ENCODE peak calls at places on chromosomes 12 and 14, in six cellular contexts. One of them, this sample, is unnamed.

GRCh38 chr12:106227641-106228319 is 20.0 kb downstream of the CKAP4 start:
- DNase-seq in AG04450: no peak
- DNase-seq in substantia nigra: no peak
- DNase-seq in A673: no peak
- DNase-seq in uterus: no peak
- DNase-seq in ovary: no peak
- DNase-seq in this sample: no peak

GRCh38 chr12:47742253-47742825 is 16.3 kb downstream of the RAPGEF3 start:
- DNase-seq in substantia nigra: no peak
- DNase-seq in AG04450: no peak
- DNase-seq in ovary: peak
- DNase-seq in A673: no peak
- DNase-seq in uterus: peak
- DNase-seq in this sample: no peak

GRCh38 chr14:52640137-52640536 is 55.2 kb downstream of the ERO1A start:
- DNase-seq in AG04450: no peak
- DNase-seq in uterus: no peak
- DNase-seq in A673: no peak
- DNase-seq in ovary: no peak
- DNase-seq in substantia nigra: no peak
- DNase-seq in this sample: no peak

GRCh38 chr12:58502236-58502635 is 418.1 kb downstream of the LRIG3 start:
- DNase-seq in AG04450: no peak
- DNase-seq in ovary: no peak
- DNase-seq in uterus: no peak
- DNase-seq in A673: peak
- DNase-seq in substantia nigra: no peak
- DNase-seq in this sample: no peak

GRCh38 chr12:112443916-112444315 is 25.2 kb downstream of the PTPN11 start:
- DNase-seq in AG04450: no peak
- DNase-seq in substantia nigra: no peak
- DNase-seq in uterus: no peak
- DNase-seq in A673: no peak
- DNase-seq in ovary: no peak
- DNase-seq in this sample: no peak

GRCh38 chr14:37263656-37264236 is 66.0 kb downstream of the MIPOL1 start:
- DNase-seq in substantia nigra: no peak
- DNase-seq in ovary: no peak
- DNase-seq in A673: peak
- DNase-seq in AG04450: no peak
- DNase-seq in uterus: no peak
- DNase-seq in this sample: no peak

GRCh38 chr12:83389237-83389996 is 702.7 kb downstream of the TMTC2 start:
- DNase-seq in AG04450: no peak
- DNase-seq in ovary: no peak
- DNase-seq in A673: peak
- DNase-seq in substantia nigra: no peak
- DNase-seq in uterus: no peak
- DNase-seq in this sample: no peak

GRCh38 chr14:71582705-71583104 is 349.5 kb upstream of the RGS6 start:
- DNase-seq in uterus: no peak
- DNase-seq in A673: peak
- DNase-seq in substantia nigra: no peak
- DNase-seq in ovary: no peak
- DNase-seq in AG04450: peak
- DNase-seq in this sample: no peak

GRCh38 chr14:40757376-40757775 is 849.3 kb upstream of the LRFN5 start:
- DNase-seq in substantia nigra: no peak
- DNase-seq in AG04450: no peak
- DNase-seq in ovary: no peak
- DNase-seq in uterus: no peak
- DNase-seq in A673: no peak
- DNase-seq in this sample: no peak

GRCh38 chr14:24032727-24033418 is 18.9 kb upstream of the CARMIL3 start:
- DNase-seq in uterus: peak
- DNase-seq in ovary: no peak
- DNase-seq in AG04450: no peak
- DNase-seq in A673: no peak
- DNase-seq in substantia nigra: no peak
- DNase-seq in this sample: no peak

GRCh38 chr14:99064262-99064954 is 207.6 kb downstream of the BCL11B start:
- DNase-seq in substantia nigra: no peak
- DNase-seq in AG04450: no peak
- DNase-seq in uterus: no peak
- DNase-seq in ovary: no peak
- DNase-seq in A673: no peak
- DNase-seq in this sample: no peak

GRCh38 chr12:109760031-109760929 is 46.7 kb downstream of the FAM222A start:
- DNase-seq in substantia nigra: no peak
- DNase-seq in uterus: no peak
- DNase-seq in A673: no peak
- DNase-seq in AG04450: no peak
- DNase-seq in ovary: peak
- DNase-seq in this sample: peak

GRCh38 chr12:82458101-82458500 is 99.8 kb downstream of the METTL25 start:
- DNase-seq in AG04450: no peak
- DNase-seq in substantia nigra: no peak
- DNase-seq in A673: no peak
- DNase-seq in uterus: no peak
- DNase-seq in ovary: no peak
- DNase-seq in this sample: no peak

GRCh38 chr12:110917961-110918360 is 2.4 kb downstream of the MYL2 start:
- DNase-seq in substantia nigra: no peak
- DNase-seq in ovary: no peak
- DNase-seq in uterus: no peak
- DNase-seq in A673: no peak
- DNase-seq in AG04450: no peak
- DNase-seq in this sample: no peak

GRCh38 chr12:1435044-1435443 is 159.3 kb downstream of the FBXL14 start:
- DNase-seq in substantia nigra: no peak
- DNase-seq in uterus: no peak
- DNase-seq in ovary: no peak
- DNase-seq in AG04450: no peak
- DNase-seq in A673: no peak
- DNase-seq in this sample: no peak

GRCh38 chr14:61671086-61671485 is 24.2 kb upstream of the HIF1A start:
- DNase-seq in AG04450: no peak
- DNase-seq in ovary: no peak
- DNase-seq in substantia nigra: no peak
- DNase-seq in uterus: no peak
- DNase-seq in A673: no peak
- DNase-seq in this sample: no peak

GRCh38 chr14:103418508-103418818 is 33.2 kb downstream of the MARK3 start:
- DNase-seq in AG04450: no peak
- DNase-seq in ovary: no peak
- DNase-seq in A673: peak
- DNase-seq in uterus: no peak
- DNase-seq in substantia nigra: no peak
- DNase-seq in this sample: no peak

GRCh38 chr12:80864046-80864735 is 73.5 kb downstream of the LIN7A start:
- DNase-seq in uterus: no peak
- DNase-seq in substantia nigra: no peak
- DNase-seq in ovary: no peak
- DNase-seq in AG04450: no peak
- DNase-seq in A673: no peak
- DNase-seq in this sample: no peak

GRCh38 chr12:132324173-132324572 is 5.2 kb downstream of the GALNT9 start:
- DNase-seq in substantia nigra: no peak
- DNase-seq in A673: no peak
- DNase-seq in uterus: no peak
- DNase-seq in ovary: no peak
- DNase-seq in AG04450: no peak
- DNase-seq in this sample: no peak

GRCh38 chr12:56601503-56601902 is 28.6 kb downstream of the BAZ2A start:
- DNase-seq in uterus: no peak
- DNase-seq in A673: peak
- DNase-seq in substantia nigra: no peak
- DNase-seq in AG04450: no peak
- DNase-seq in ovary: no peak
- DNase-seq in this sample: no peak

GRCh38 chr14:68782091-68782981 is 10.5 kb downstream of the ZFP36L1 start:
- DNase-seq in uterus: peak
- DNase-seq in A673: no peak
- DNase-seq in ovary: peak
- DNase-seq in substantia nigra: no peak
- DNase-seq in AG04450: no peak
- DNase-seq in this sample: peak

GRCh38 chr12:111103583-111103982 is 183.2 kb upstream of the MYL2 start:
- DNase-seq in uterus: no peak
- DNase-seq in substantia nigra: no peak
- DNase-seq in AG04450: no peak
- DNase-seq in ovary: no peak
- DNase-seq in A673: no peak
- DNase-seq in this sample: no peak

GRCh38 chr12:51025182-51025747 is 919 bp downstream of the SLC11A2 start:
- DNase-seq in A673: no peak
- DNase-seq in uterus: no peak
- DNase-seq in ovary: no peak
- DNase-seq in substantia nigra: no peak
- DNase-seq in AG04450: no peak
- DNase-seq in this sample: no peak

GRCh38 chr12:67692135-67692534 is 43.6 kb downstream of the DYRK2 start:
- DNase-seq in substantia nigra: no peak
- DNase-seq in ovary: no peak
- DNase-seq in AG04450: no peak
- DNase-seq in uterus: no peak
- DNase-seq in A673: no peak
- DNase-seq in this sample: no peak

GRCh38 chr14:22623047-22623446 is 21.1 kb downstream of the OR6J1 start:
- DNase-seq in A673: no peak
- DNase-seq in uterus: no peak
- DNase-seq in substantia nigra: no peak
- DNase-seq in ovary: no peak
- DNase-seq in AG04450: no peak
- DNase-seq in this sample: no peak

GRCh38 chr12:125142601-125143000 is 77.4 kb downstream of the AACS start:
- DNase-seq in AG04450: no peak
- DNase-seq in substantia nigra: no peak
- DNase-seq in ovary: no peak
- DNase-seq in A673: no peak
- DNase-seq in uterus: no peak
- DNase-seq in this sample: no peak

DNA sequence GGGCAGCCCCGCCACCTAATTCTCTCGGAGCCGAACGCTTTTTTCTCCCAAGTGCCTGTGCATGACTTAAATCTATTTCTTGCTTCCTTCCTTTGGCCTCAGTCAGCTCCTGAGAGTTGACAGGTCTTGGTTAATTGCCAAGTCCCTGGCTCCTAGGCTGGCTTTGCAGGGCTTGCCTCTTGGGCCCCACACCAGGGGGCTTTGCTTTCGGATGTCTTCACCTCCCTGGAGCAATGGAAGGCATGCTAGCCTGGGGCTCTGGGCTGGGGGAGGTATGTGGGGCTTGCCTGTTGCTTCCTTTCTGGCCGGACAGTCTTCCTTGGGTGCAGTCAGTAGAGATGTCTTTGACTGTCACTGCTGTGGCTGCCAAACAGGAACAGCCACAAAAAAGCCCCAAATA is 2.2 kb upstream of the KRT80 start:
- DNase-seq in AG04450: no peak
- DNase-seq in substantia nigra: no peak
- DNase-seq in ovary: no peak
- DNase-seq in uterus: no peak
- DNase-seq in A673: peak
- DNase-seq in this sample: no peak
- H3K27ac ChIP-seq in AG04450: no peak
- H3K27ac ChIP-seq in substantia nigra: no peak
- H3K27ac ChIP-seq in ovary: no peak
- H3K27ac ChIP-seq in uterus: peak
- H3K27ac ChIP-seq in A673: peak
- H3K27ac ChIP-seq in this sample: peak

GRCh38 chr12:79834712-79835376 is 100.1 kb downstream of the PPP1R12A start:
- DNase-seq in ovary: no peak
- DNase-seq in substantia nigra: no peak
- DNase-seq in A673: no peak
- DNase-seq in uterus: no peak
- DNase-seq in AG04450: no peak
- DNase-seq in this sample: no peak
- H3K27ac ChIP-seq in ovary: no peak
- H3K27ac ChIP-seq in substantia nigra: no peak
- H3K27ac ChIP-seq in A673: no peak
- H3K27ac ChIP-seq in uterus: no peak
- H3K27ac ChIP-seq in AG04450: no peak
- H3K27ac ChIP-seq in this sample: no peak

GRCh38 chr14:78598046-78598652 is 428.0 kb downstream of the NRXN3 start:
- DNase-seq in A673: peak
- DNase-seq in substantia nigra: no peak
- DNase-seq in ovary: no peak
- DNase-seq in AG04450: no peak
- DNase-seq in uterus: peak
- DNase-seq in this sample: peak
- H3K27ac ChIP-seq in A673: no peak
- H3K27ac ChIP-seq in substantia nigra: no peak
- H3K27ac ChIP-seq in ovary: no peak
- H3K27ac ChIP-seq in AG04450: no peak
- H3K27ac ChIP-seq in uterus: no peak
- H3K27ac ChIP-seq in this sample: no peak

GRCh38 chr14:95222870-95223398 is 65.6 kb upstream of the DICER1 start:
- DNase-seq in substantia nigra: no peak
- DNase-seq in A673: no peak
- DNase-seq in AG04450: no peak
- DNase-seq in uterus: no peak
- DNase-seq in ovary: no peak
- DNase-seq in this sample: peak
- H3K27ac ChIP-seq in substantia nigra: peak
- H3K27ac ChIP-seq in A673: peak
- H3K27ac ChIP-seq in AG04450: no peak
- H3K27ac ChIP-seq in uterus: peak
- H3K27ac ChIP-seq in ovary: no peak
- H3K27ac ChIP-seq in this sample: no peak

This sample was measured in sigmoid colon.